ENCODE peak calls at places on chromosome 9, in five cellular contexts. O is sigmoid colon, J is natural killer cell, V is astrocyte, H is osteocyte. E is an unnamed sample.

GRCh38 chr9:20291201-20291600 is 331.1 kb downstream of the MLLT3 start:
- DNase-seq in O (no peak), J (no peak), V (no peak), H (no peak), E (no peak)

GRCh38 chr9:737400-738120 is 103.9 kb upstream of the DMRT1 start:
- DNase-seq in O (no peak), J (no peak), V (no peak), H (no peak), E (no peak)

GRCh38 chr9:82140471-82140870 is 151.9 kb downstream of the SPATA31D1 start:
- DNase-seq in O (no peak), J (no peak), V (peak), H (no peak), E (no peak)

GRCh38 chr9:38026021-38026809 is 42.8 kb downstream of the SHB start:
- DNase-seq in O (peak), J (no peak), V (peak), H (no peak), E (no peak)

GRCh38 chr9:1458503-1458902 is 408.3 kb downstream of the DMRT2 start:
- DNase-seq in O (no peak), J (no peak), V (peak), H (no peak), E (no peak)

GRCh38 chr9:132669636-132670358 is at the start of gene DDX31:
- DNase-seq in O (peak), J (peak), V (peak), H (peak), E (peak)

GRCh38 chr9:93677641-93678136 is 101.3 kb downstream of the PHF2 start:
- DNase-seq in O (peak), J (no peak), V (no peak), H (peak), E (peak)

GRCh38 chr9:93267681-93268505 is 84.0 kb downstream of the WNK2 start:
- DNase-seq in O (peak), J (no peak), V (no peak), H (peak), E (no peak)

GRCh38 chr9:112846528-112847488 is 43.9 kb downstream of the SLC46A2 start:
- DNase-seq in O (no peak), J (no peak), V (peak), H (no peak), E (no peak)

GRCh38 chr9:112844771-112845542 is 45.7 kb downstream of the SLC46A2 start:
- DNase-seq in O (peak), J (peak), V (peak), H (peak), E (peak)

GRCh38 chr9:112849363-112849922 is 41.2 kb downstream of the SLC46A2 start:
- DNase-seq in O (no peak), J (no peak), V (no peak), H (no peak), E (no peak)

GRCh38 chr9:112850840-112851239 is 39.8 kb downstream of the SLC46A2 start:
- DNase-seq in O (no peak), J (no peak), V (no peak), H (no peak), E (no peak)

DNA sequence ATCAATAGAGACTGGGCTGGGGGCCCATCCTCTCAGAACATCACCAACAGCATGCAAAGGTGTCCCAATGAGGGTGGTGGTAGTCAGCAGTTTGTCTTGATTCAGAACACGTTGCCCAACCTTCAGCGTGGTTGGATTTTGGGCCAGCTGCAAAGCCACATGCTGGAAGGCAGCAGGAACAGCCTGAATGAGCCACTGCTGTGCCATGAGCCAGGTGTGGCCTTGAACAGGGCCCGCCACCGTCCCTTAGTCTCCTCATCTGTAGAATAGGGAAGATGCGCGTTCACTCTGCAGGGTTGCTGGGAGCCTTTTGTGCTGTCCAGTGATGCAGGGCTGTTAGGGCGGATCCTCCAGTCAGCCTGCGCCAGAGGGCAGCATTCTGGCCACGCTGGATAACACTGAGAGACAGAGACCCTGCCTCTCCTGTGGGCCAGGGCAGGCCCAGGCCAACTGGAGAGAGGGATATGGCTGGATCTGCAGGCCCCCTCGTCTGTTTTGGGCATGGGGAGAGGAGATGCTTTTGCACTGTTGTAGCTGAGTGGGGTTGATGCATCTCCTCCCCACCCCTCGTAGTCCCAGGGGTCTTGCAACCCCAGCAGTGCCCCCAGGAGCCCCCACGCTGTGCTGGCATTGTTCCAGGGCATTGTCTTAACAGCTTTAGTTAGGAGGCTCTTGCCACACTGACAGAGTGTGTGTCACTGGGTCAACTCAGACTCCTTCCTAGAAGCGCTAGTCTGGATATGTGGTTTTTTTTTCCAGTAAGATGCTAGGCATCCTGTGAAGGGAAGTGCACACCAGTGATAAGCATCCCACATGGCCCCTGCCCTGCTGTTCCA is 42.1 kb downstream of the SLC46A2 start:
- DNase-seq in O (no peak), J (no peak), V (peak), H (no peak), E (no peak)
- TF ChIP-seq CTCF in O (no peak), J (no peak), V (no peak), H (no peak), E (no peak)

GRCh38 chr9:118170032-118170955 is 466.1 kb downstream of the TLR4 start:
- DNase-seq in O (no peak), J (no peak), V (peak), H (no peak), E (peak)
- TF ChIP-seq CTCF in O (peak), J (no peak), V (peak), H (peak), E (peak)

GRCh38 chr9:76996700-76997099 is 22.8 kb upstream of the FOXB2 start:
- DNase-seq in O (peak), J (no peak), V (no peak), H (no peak), E (no peak)
- TF ChIP-seq CTCF in O (peak), J (no peak), V (peak), H (peak), E (peak)

GRCh38 chr9:4849364-4849763 is 56.6 kb downstream of the RCL1 start:
- DNase-seq in O (no peak), J (no peak), V (no peak), H (no peak), E (no peak)
- TF ChIP-seq CTCF in O (no peak), J (no peak), V (no peak), H (no peak), E (no peak)

GRCh38 chr9:86413966-86414880 is 60.0 kb upstream of the TUT7 start:
- DNase-seq in O (no peak), J (no peak), V (peak), H (no peak), E (no peak)
- TF ChIP-seq CTCF in O (peak), J (peak), V (peak), H (peak), E (peak)

GRCh38 chr9:135762921-135763320 is 60.9 kb downstream of the KCNT1 start:
- DNase-seq in O (no peak), J (no peak), V (no peak), H (no peak), E (no peak)
- TF ChIP-seq CTCF in O (no peak), J (no peak), V (no peak), H (no peak), E (no peak)

DNA sequence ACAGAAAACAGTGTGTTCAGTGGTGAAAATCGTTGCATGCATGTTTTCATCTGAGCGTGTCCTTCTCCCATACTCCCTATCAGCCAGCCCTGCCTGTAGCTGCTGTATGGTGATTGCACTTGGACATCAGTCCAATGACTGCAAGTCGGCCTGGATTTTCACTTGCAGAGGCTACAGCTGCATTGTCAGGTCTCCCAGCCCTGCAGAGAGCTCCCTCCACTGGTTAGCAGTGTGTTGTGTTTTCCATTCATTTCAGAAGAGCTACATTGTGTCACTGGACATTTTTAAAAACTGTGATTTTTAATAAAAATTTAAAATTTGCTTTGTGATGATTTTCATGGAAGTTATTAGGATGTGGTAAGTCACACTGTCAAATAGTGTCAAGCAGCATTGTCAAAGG is 96.6 kb downstream of the SYK start:
- DNase-seq in O (no peak), J (no peak), V (no peak), H (no peak), E (no peak)
- TF ChIP-seq CTCF in O (no peak), J (no peak), V (no peak), H (peak), E (peak)

GRCh38 chr9:75447281-75447680 is 359.0 kb downstream of the OSTF1 start:
- DNase-seq in O (no peak), J (no peak), V (no peak), H (no peak), E (no peak)
- TF ChIP-seq CTCF in O (no peak), J (no peak), V (no peak), H (no peak), E (no peak)

GRCh38 chr9:27198175-27198574 is 89.2 kb downstream of the TEK start:
- DNase-seq in O (no peak), J (no peak), V (no peak), H (no peak), E (no peak)
- TF ChIP-seq CTCF in O (no peak), J (no peak), V (no peak), H (peak), E (no peak)

GRCh38 chr9:89808076-89808701 is 203.4 kb downstream of the GADD45G start:
- DNase-seq in O (no peak), J (no peak), V (no peak), H (peak), E (no peak)
- TF ChIP-seq CTCF in O (no peak), J (no peak), V (peak), H (peak), E (peak)